ENCODE peak calls at places on chromosomes 13 and 19, in nine cellular contexts. O is B cell, U is astrocyte of the cerebellum, J is AG10803, Y is HepG2, L is choroid plexus epithelial cell, C is cardiac fibroblast, P is glutamatergic neuron, X is right lobe of liver. R is an unnamed sample.

GRCh38 chr19:13554506-13555235 is 48.4 kb upstream of the CACNA1A start:
- DNase-seq in L (no peak), O (no peak), Y (no peak), C (no peak), X (no peak), P (no peak), J (peak; percentile 7), U (no peak), R (no peak)

GRCh38 chr19:2476451-2477140 is 669 bp downstream of the GADD45B start:
- DNase-seq in X (peak; percentile 81), U (no peak), J (peak; percentile 48), L (peak; percentile 91), Y (no peak), P (no peak), O (peak; percentile 64), C (peak; percentile 73), R (no peak)

GRCh38 chr13:75761373-75761772 is 125.2 kb downstream of the LMO7 start:
- DNase-seq in C (no peak), Y (no peak), X (no peak), O (no peak), U (no peak), J (no peak), L (peak; percentile 49), P (no peak), R (peak; percentile 28)

GRCh38 chr19:46513461-46514236 is 18.0 kb upstream of the PNMA8B start:
- DNase-seq in J (peak; percentile 73), C (peak; percentile 79), U (peak; percentile 32), O (peak; percentile 74), P (peak; percentile 95), X (peak; percentile 78), Y (peak; percentile 44), L (peak; percentile 85), R (peak; percentile 83)

GRCh38 chr13:68984688-68985319 is 1122.8 kb upstream of the ATXN8OS start:
- DNase-seq in X (peak; percentile 51), Y (no peak), J (no peak), U (no peak), O (no peak), P (no peak), C (no peak), L (no peak), R (no peak)

GRCh38 chr13:97567510-97568243 is 133.7 kb downstream of the RAP2A start:
- DNase-seq in L (peak; percentile 54), O (no peak), U (no peak), X (no peak), P (no peak), Y (peak; percentile 54), C (peak; percentile 50), J (peak; percentile 73), R (peak; percentile 41)

GRCh38 chr19:55096061-55096701 is 20.5 kb downstream of the EPS8L1 start:
- DNase-seq in C (no peak), O (peak; percentile 43), X (no peak), Y (no peak), J (no peak), L (no peak), P (no peak), U (no peak), R (no peak)

GRCh38 chr13:78160793-78161192 is 242.2 kb upstream of the EDNRB start:
- DNase-seq in X (no peak), J (peak; percentile 76), P (no peak), O (no peak), C (peak; percentile 66), Y (no peak), L (peak; percentile 70), U (peak; percentile 66), R (peak; percentile 5)

DNA sequence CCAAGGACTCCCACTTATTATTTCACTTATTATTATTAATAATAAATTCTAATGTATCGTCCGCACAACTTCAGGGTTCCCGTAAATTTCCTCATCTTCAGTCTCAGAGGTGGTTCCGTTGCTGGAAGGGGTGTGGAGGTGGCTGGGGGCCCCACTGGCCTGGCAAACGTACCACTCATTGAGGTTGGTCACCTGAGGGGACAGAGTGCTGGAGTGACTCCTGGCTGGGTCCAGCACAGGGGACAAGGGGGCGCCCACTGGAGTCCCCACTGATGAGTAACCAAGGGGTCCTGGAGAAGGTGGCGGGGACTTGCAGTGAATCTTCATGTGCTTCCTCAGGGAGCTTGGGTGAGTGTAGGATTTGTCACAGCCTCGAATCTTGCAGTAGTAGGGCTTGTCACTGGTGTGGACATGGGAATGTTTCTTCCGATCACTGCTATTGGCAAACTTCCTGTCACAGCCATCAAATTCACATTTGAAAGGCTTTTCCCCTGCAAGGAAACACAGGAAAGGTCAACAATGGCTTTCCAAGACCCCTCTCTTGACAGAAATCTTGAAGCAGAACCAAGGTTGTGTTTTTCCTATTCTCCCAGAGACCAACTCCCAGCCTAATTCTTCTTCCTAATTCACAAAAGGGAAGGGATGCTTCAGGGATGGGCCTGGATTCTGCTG is 6.1 kb downstream of the ZIC5 start:
- DNase-seq in P (no peak), X (no peak), U (no peak), J (no peak), Y (no peak), L (no peak), C (no peak), O (no peak), R (no peak)
- TF ChIP-seq CTCF in P (no peak), X (no peak), U (no peak), J (no peak), Y (no peak), L (no peak), C (no peak), O (no peak), R (no peak)

DNA sequence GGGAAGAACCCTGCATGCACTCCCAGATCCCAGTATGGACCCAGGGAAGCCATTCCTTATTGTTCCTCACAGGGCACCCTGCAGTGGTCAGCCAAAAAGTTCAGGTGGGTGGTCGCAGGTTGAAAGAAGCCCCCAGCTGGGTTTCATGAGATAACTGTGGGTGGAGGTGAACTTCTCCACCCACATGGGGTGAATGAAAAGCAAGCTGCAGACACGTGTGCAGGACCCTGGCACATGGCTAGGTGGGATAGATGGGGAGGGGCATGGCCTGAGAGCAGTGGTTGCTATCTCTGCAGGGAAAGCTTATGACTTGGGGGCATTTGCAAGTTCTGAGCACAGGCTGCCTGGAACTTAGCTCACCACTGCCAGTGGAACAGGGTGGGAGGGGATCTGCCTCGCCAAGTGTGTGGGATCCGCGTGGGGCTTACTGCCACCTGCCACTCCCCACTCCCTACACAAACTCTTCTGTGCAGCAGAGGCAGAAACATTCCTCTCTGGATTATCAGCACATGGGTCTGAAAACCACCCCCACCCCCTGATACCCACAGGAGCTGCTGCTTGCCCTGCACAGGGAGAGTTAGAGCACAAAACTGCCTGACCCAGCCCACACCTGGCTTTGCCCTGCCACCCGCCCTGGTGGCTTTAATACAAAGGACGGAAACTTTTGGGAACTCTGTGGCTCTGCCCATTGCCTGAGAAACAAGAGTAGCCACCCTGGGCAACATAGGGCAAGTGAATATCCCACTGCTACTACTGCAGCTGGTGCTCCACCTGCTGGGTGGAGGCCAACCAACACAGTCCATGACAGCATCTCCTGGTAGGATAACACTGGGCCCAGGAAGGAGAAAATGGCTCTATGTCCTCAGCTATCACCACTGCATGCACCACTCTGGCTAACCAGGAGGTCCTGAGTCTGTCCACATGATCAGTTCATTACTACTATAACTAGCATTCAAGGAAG is 24.4 kb downstream of the PLA2G4C start:
- DNase-seq in P (no peak), X (no peak), C (no peak), L (no peak), J (no peak), Y (no peak), O (no peak), U (no peak), R (no peak)
- TF ChIP-seq CTCF in P (no peak), X (no peak), C (no peak), L (peak; percentile 11), J (no peak), Y (peak; percentile 60), O (no peak), U (no peak), R (no peak)

GRCh38 chr19:41702208-41702651 is 6.2 kb upstream of the CEACAM5 start:
- DNase-seq in J (peak; percentile 43), X (no peak), L (peak; percentile 28), C (peak; percentile 57), Y (no peak), O (no peak), P (no peak), U (no peak), R (no peak)

GRCh38 chr19:41699968-41700323 is 8.5 kb upstream of the CEACAM5 start:
- DNase-seq in P (no peak), C (no peak), O (no peak), Y (no peak), L (no peak), J (no peak), X (peak; percentile 13), U (no peak), R (no peak)

GRCh38 chr19:41699231-41699967 is 9.0 kb upstream of the CEACAM5 start:
- DNase-seq in J (no peak), P (no peak), C (no peak), Y (no peak), O (no peak), X (peak; percentile 22), U (no peak), L (no peak), R (no peak)

GRCh38 chr19:41700381-41701195 is 7.8 kb upstream of the CEACAM5 start:
- DNase-seq in C (no peak), L (no peak), O (no peak), J (no peak), Y (no peak), U (no peak), X (peak; percentile 41), P (no peak), R (no peak)

GRCh38 chr19:41701401-41702075 is 6.9 kb upstream of the CEACAM5 start:
- DNase-seq in O (no peak), C (no peak), X (peak; percentile 41), L (no peak), P (no peak), U (no peak), J (no peak), Y (no peak), R (no peak)
- TF ChIP-seq CTCF in O (no peak), C (no peak), X (no peak), L (no peak), P (no peak), U (no peak), J (no peak), Y (peak; percentile 32), R (peak; percentile 26)

GRCh38 chr13:60167121-60167520 is 3.4 kb upstream of the DIAPH3 start:
- DNase-seq in J (no peak), O (no peak), X (no peak), L (no peak), C (no peak), U (no peak), P (no peak), Y (no peak), R (no peak)

GRCh38 chr13:60170414-60170813 is 6.7 kb upstream of the DIAPH3 start:
- DNase-seq in P (no peak), O (no peak), X (no peak), Y (no peak), L (peak; percentile 14), C (no peak), J (no peak), U (no peak), R (no peak)

GRCh38 chr13:60165391-60166099 is 1.8 kb upstream of the DIAPH3 start:
- DNase-seq in U (no peak), Y (no peak), L (no peak), P (no peak), X (no peak), C (no peak), O (no peak), J (peak; percentile 12), R (no peak)

GRCh38 chr13:60174113-60174512 is 10.4 kb upstream of the DIAPH3 start:
- DNase-seq in J (no peak), L (no peak), C (no peak), Y (no peak), P (no peak), U (no peak), O (no peak), X (no peak), R (no peak)

DNA sequence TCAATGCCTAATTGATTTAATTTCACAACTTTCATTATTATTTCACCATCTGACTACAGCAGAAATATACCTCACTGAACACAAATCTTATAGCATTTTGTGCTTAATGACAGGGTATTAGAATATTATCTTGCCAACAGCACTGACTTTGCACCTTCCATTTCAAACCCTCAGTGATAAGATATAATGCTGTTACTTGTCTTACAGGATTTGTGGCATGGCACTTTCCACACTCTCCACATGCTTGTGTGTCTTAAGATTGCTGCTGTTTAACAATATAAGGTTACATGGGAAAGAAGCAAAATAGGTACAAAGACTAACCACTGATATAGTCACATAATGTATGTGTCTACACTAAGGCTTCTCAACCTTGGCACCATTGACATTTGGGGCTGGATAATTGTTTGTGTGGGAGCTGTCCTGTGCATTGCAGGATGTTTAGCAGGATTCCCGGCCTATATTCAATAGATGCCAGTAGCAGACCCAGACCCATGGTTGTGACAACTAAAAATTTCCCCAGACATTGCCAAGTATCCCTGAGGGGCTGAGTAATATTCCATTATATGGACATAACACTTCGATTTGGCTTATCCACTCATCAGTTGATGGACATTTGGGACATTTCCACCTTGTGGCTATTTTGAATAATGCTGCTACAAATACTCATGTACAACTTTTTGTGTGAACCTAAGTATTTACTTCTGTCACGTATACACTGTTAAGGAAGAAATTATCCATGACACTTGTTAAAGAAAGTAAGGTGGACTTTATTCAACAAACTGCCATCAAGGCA is 5.7 kb upstream of the DIAPH3 start:
- DNase-seq in X (no peak), O (no peak), P (no peak), J (no peak), C (no peak), Y (no peak), U (no peak), L (no peak), R (no peak)
- TF ChIP-seq CTCF in X (no peak), O (no peak), P (no peak), J (no peak), C (no peak), Y (no peak), U (no peak), L (peak; percentile 20), R (no peak)

R was measured in GM10248.